ENCODE peak calls at places on chromosome 12, in nine cellular contexts. A is 8988T; Z is activated naive CD8-positive, alpha-beta T cell treated with anti-CD3 and anti-CD28 coated beads for 36 hours; B is WERI-Rb-1; D is kidney tubule cell; M is H54; V is stimulated activated CD4-positive, alpha-beta T cell treated with anti-CD3 and anti-CD28 coated beads, Interleukin-12 subunit alpha, Interleukin-12 subunit beta, amount 100 ng/mL, for 48 hours; L is activated CD4-positive, alpha-beta T cell treated with anti-CD3 and anti-CD28 coated beads, Interleukin-2, amount 10 ng/mL, durations not matched to agents 7 days and 5 days; H is DMS 273 treated with DMSO at 0.1 percent for 48 hours. T is an unnamed sample.

GRCh38 chr12:52691076-52691764 is 11.0 kb upstream of the KRT1 start:
- DNase-seq in M (no peak), Z (peak; percentile 57), V (peak; percentile 20), A (no peak), B (no peak), H (no peak), L (peak; percentile 60), D (no peak), T (no peak)

GRCh38 chr12:105025890-105026289 is 39.8 kb downstream of the NOPCHAP1 start:
- DNase-seq in L (no peak), A (no peak), B (no peak), Z (no peak), D (no peak), V (no peak), H (no peak), M (no peak), T (no peak)

GRCh38 chr12:53750812-53751335 is 905 bp downstream of the CISTR start:
- DNase-seq in H (no peak), Z (no peak), A (no peak), B (peak; percentile 55), L (no peak), D (peak; percentile 33), M (no peak), V (no peak), T (no peak)

GRCh38 chr12:121802485-121802842 is 1.3 kb upstream of the SETD1B start:
- DNase-seq in B (no peak), V (no peak), D (no peak), A (no peak), L (no peak), H (no peak), M (no peak), Z (no peak), T (no peak)

GRCh38 chr12:124279846-124280360 is 15.0 kb upstream of the RFLNA start:
- DNase-seq in A (no peak), B (no peak), M (no peak), H (no peak), L (no peak), V (no peak), Z (no peak), D (no peak), T (no peak)

GRCh38 chr12:41521872-41522379 is 333.8 kb downstream of the PDZRN4 start:
- DNase-seq in L (no peak), B (no peak), V (no peak), Z (no peak), H (peak; percentile 27), D (peak; percentile 89), A (no peak), M (peak; percentile 11), T (no peak)

GRCh38 chr12:5965950-5966383 is 20.9 kb upstream of the ANO2 start:
- DNase-seq in M (peak; percentile 53), B (peak; percentile 78), H (no peak), Z (peak; percentile 46), A (peak; percentile 28), V (peak; percentile 38), D (peak; percentile 59), L (peak; percentile 49), T (peak; percentile 74)

GRCh38 chr12:107400686-107401447 is 284.7 kb upstream of the PWP1 start:
- DNase-seq in Z (peak; percentile 12), M (no peak), B (no peak), V (no peak), A (no peak), L (no peak), D (peak; percentile 67), H (peak; percentile 2), T (no peak)

GRCh38 chr12:127722651-127723050 is 544.3 kb upstream of the TMEM132C start:
- DNase-seq in B (peak; percentile 42), H (peak; percentile 47), A (no peak), D (no peak), V (no peak), Z (no peak), M (no peak), L (no peak), T (no peak)

GRCh38 chr12:63323942-63324341 is 172.9 kb upstream of the AVPR1A start:
- DNase-seq in Z (no peak), B (no peak), H (no peak), L (no peak), A (no peak), D (no peak), M (no peak), V (no peak), T (no peak)

GRCh38 chr12:72368298-72368697 is 96.1 kb downstream of the TRHDE start:
- DNase-seq in L (no peak), D (no peak), Z (no peak), A (no peak), B (no peak), M (no peak), H (no peak), V (no peak), T (no peak)

GRCh38 chr12:4107436-4107878 is 166.1 kb upstream of the CCND2 start:
- DNase-seq in Z (peak; percentile 71), A (no peak), M (peak; percentile 35), B (peak; percentile 25), D (peak; percentile 68), H (no peak), V (peak; percentile 84), L (peak; percentile 87), T (peak; percentile 82)

GRCh38 chr12:12315838-12316237 is 34.2 kb downstream of the MANSC1 start:
- DNase-seq in H (no peak), M (no peak), B (no peak), L (no peak), V (no peak), A (no peak), D (no peak), Z (no peak), T (no peak)

GRCh38 chr12:94244165-94245133 is 96.1 kb downstream of the PLXNC1 start:
- DNase-seq in B (no peak), V (peak; percentile 22), D (no peak), A (no peak), M (no peak), L (peak; percentile 37), Z (peak; percentile 68), H (no peak), T (no peak)

GRCh38 chr12:54993181-54993835 is 8.7 kb upstream of the TESPA1 start:
- DNase-seq in B (peak; percentile 65), A (peak; percentile 20), H (peak; percentile 24), V (peak; percentile 62), L (peak; percentile 71), D (peak; percentile 68), M (peak; percentile 40), Z (peak; percentile 46), T (peak; percentile 68)

GRCh38 chr12:131919366-131920156 is 9.5 kb upstream of the PUS1 start:
- DNase-seq in A (no peak), V (no peak), M (no peak), Z (no peak), H (no peak), D (no peak), B (no peak), L (no peak), T (no peak)

GRCh38 chr12:118164798-118165486 is 29.0 kb downstream of the PEBP1 start:
- DNase-seq in L (peak; percentile 17), Z (no peak), B (peak; percentile 41), H (no peak), M (peak; percentile 21), V (no peak), A (peak; percentile 40), D (peak; percentile 37), T (peak; percentile 35)

GRCh38 chr12:47082963-47083621 is 3.3 kb upstream of the AMIGO2 start:
- DNase-seq in D (peak; percentile 96), H (no peak), L (no peak), Z (no peak), M (no peak), A (no peak), B (no peak), V (no peak), T (no peak)

GRCh38 chr12:112987561-112987960 is 9.2 kb downstream of the OAS2 start:
- DNase-seq in V (no peak), L (no peak), M (no peak), H (no peak), A (no peak), Z (no peak), D (no peak), B (no peak), T (no peak)

GRCh38 chr12:53486730-53487487 is 12.3 kb downstream of the MAP3K12 start:
- DNase-seq in L (no peak), A (no peak), V (no peak), D (no peak), M (no peak), H (no peak), Z (no peak), B (no peak), T (no peak)

GRCh38 chr12:14249368-14249767 is 116.1 kb upstream of the ATF7IP start:
- DNase-seq in D (peak; percentile 38), L (no peak), V (no peak), B (no peak), Z (no peak), M (no peak), A (no peak), H (no peak), T (peak; percentile 68)

GRCh38 chr12:132477009-132477702 is 12.8 kb upstream of the FBRSL1 start:
- DNase-seq in A (no peak), L (peak; percentile 38), B (no peak), Z (no peak), M (no peak), V (no peak), H (no peak), D (no peak), T (no peak)

GRCh38 chr12:33634544-33634943 is 194.9 kb upstream of the SYT10 start:
- DNase-seq in A (no peak), V (no peak), H (no peak), M (no peak), L (no peak), Z (no peak), B (no peak), D (no peak), T (no peak)

GRCh38 chr12:84512751-84513150 is 399.8 kb downstream of the SLC6A15 start:
- DNase-seq in L (no peak), B (no peak), M (no peak), A (no peak), H (no peak), Z (no peak), V (no peak), D (no peak), T (no peak)

GRCh38 chr12:7512528-7512927 is 9.0 kb upstream of the CD163 start:
- DNase-seq in V (no peak), H (no peak), B (no peak), M (peak; percentile 19), D (peak; percentile 40), Z (no peak), A (no peak), L (no peak), T (peak; percentile 73)

GRCh38 chr12:34399631-34400422 is 377.5 kb downstream of the ALG10 start:
- DNase-seq in A (no peak), M (no peak), Z (no peak), H (no peak), V (no peak), B (peak; percentile 3), L (no peak), D (no peak), T (no peak)

GRCh38 chr12:120039711-120040110 is 50.7 kb downstream of the BICDL1 start:
- DNase-seq in Z (no peak), A (no peak), L (no peak), H (no peak), B (no peak), M (no peak), V (no peak), D (no peak), T (no peak)

GRCh38 chr12:42810006-42810405 is 220.5 kb upstream of the PRICKLE1 start:
- DNase-seq in L (no peak), V (no peak), Z (no peak), H (no peak), M (no peak), A (no peak), D (peak; percentile 18), B (no peak), T (no peak)

GRCh38 chr12:56808954-56809353 is 45.8 kb downstream of the HSD17B6 start:
- DNase-seq in H (no peak), V (no peak), L (no peak), D (no peak), A (no peak), M (peak; percentile 71), Z (no peak), B (no peak), T (no peak)

GRCh38 chr12:91952916-91953315 is 192.7 kb downstream of the BTG1 start:
- DNase-seq in L (no peak), A (no peak), H (no peak), Z (no peak), M (no peak), B (no peak), V (no peak), D (peak; percentile 81), T (no peak)

GRCh38 chr12:49827351-49828099 is 688 bp downstream of the NCKAP5L start:
- DNase-seq in Z (peak; percentile 52), M (peak; percentile 81), B (peak; percentile 79), D (peak; percentile 67), A (peak; percentile 72), L (peak; percentile 44), V (no peak), H (peak; percentile 6), T (peak; percentile 79)

T was measured in NT2/D1.